ENCODE peak calls at places on chromosomes 1 and 21, in five cellular contexts. Z is CD8-positive, alpha-beta T cell; G is heart right ventricle; F is fibroblast of mammary gland; V is body of pancreas. L is an unnamed sample.

GRCh38 chr1:31460027-31460426 is 47.0 kb downstream of the SERINC2 start:
- DNase-seq in F (peak), G (no peak), Z (no peak), V (no peak), L (no peak)

GRCh38 chr1:193662030-193662429 is 475.6 kb upstream of the B3GALT2 start:
- DNase-seq in F (no peak), G (no peak), V (no peak), Z (no peak), L (no peak)

GRCh38 chr1:99397029-99397428 is 132.7 kb downstream of the PLPPR4 start:
- DNase-seq in G (no peak), F (no peak), Z (no peak), V (no peak), L (no peak)

GRCh38 chr1:158203693-158204457 is 23.2 kb downstream of the CD1D start:
- DNase-seq in Z (no peak), V (peak), F (peak), G (peak), L (no peak)

GRCh38 chr1:203426349-203426748 is 49.3 kb upstream of the PRELP start:
- DNase-seq in G (no peak), F (no peak), Z (no peak), V (no peak), L (no peak)

GRCh38 chr21:33522950-33523349 is 19.0 kb downstream of the GART start:
- DNase-seq in V (no peak), F (no peak), Z (no peak), G (no peak), L (no peak)

GRCh38 chr1:9875636-9876000 is 34.5 kb downstream of the CTNNBIP1 start:
- DNase-seq in G (no peak), V (no peak), F (no peak), Z (no peak), L (no peak)

GRCh38 chr1:18575620-18576019 is 55.0 kb upstream of the PAX7 start:
- DNase-seq in V (peak), Z (peak), F (no peak), G (peak), L (no peak)

GRCh38 chr1:236495359-236496120 is 28.2 kb upstream of the LGALS8 start:
- DNase-seq in F (no peak), V (no peak), Z (no peak), G (no peak), L (no peak)

GRCh38 chr1:61446531-61446991 is 278.4 kb downstream of the TM2D1 start:
- DNase-seq in V (no peak), F (peak), G (no peak), Z (no peak), L (no peak)

GRCh38 chr1:155540000-155540874 is 22.4 kb downstream of the ASH1L start:
- DNase-seq in Z (no peak), G (no peak), F (no peak), V (no peak), L (no peak)

GRCh38 chr1:172478485-172478884 is 34.6 kb upstream of the PIGC start:
- DNase-seq in G (no peak), Z (no peak), V (no peak), F (no peak), L (no peak)

GRCh38 chr1:10540277-10541005 is 65.7 kb downstream of the PEX14 start:
- DNase-seq in F (no peak), G (peak), Z (no peak), V (no peak), L (no peak)

GRCh38 chr1:169712309-169712631 is 850 bp upstream of the SELL start:
- DNase-seq in G (no peak), V (no peak), Z (no peak), F (no peak), L (no peak)
- H3K4me3 ChIP-seq in G (no peak), V (no peak), Z (no peak), F (no peak), L (no peak)

DNA sequence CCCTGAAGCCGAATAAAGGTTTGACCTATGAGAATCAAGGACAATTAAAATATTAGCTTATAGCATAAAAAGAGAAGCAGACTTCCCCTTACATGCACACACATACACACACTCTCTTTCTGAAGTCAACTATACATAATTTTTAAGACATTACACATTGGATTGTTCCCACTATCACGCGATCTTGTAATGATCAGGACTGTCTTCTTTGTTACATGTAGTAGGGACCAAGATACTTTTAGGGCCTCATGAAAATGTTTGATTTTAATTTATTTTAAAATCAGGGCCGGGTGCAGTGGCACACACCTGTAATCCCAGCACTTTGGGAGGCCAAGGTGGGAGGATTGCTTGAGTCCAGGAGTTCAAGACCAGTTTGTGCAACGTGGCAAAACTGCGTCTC is 16.4 kb upstream of the IRF2BP2 start:
- DNase-seq in Z (no peak), V (no peak), F (no peak), G (no peak), L (no peak)
- TF ChIP-seq CTCF in Z (no peak), V (no peak), F (no peak), G (no peak), L (no peak)

GRCh38 chr1:36093226-36093625 is 4.5 kb downstream of the ADPRS start:
- DNase-seq in V (no peak), F (no peak), G (no peak), Z (no peak), L (no peak)
- H3K4me3 ChIP-seq in V (no peak), F (no peak), G (no peak), Z (no peak), L (no peak)

DNA sequence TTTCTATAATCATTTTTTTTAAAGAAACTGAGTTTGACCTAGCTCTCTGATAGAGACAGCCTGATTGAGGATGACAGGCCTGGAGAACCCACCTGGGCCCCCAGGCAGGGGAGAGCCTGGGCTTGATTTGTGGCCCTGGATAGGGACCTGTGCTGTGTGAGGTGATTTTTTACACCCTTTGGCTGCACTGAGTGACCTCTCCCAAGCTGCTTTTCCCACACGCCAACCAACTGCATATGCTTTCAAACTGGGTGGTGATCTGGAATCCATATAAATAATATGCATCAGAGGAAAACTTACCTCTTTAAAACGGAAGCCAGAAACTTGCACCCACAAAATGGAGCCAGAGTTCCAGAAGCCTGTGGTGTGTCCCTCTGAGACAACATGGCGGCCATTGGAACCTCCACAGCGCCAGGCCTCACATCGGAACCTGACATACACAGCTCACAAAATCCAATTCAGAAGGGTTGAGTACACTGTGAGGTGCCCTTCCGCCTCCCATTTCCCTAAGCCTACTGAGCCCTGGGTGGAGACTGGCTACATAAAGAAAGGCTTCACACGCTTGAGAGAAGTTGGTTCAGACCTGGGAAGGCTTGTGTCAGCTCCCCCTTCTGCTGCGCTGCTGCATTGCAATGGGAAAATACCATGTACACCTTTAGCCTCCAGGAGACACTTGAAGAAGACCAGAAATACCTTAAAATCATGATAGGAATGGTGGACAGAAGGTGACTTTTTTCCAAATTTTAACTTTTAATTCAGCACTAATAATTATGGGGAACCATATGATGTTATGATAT is 160.7 kb downstream of the HHIPL2 start:
- DNase-seq in F (no peak), V (no peak), G (no peak), Z (no peak), L (no peak)
- TF ChIP-seq CTCF in F (peak), V (no peak), G (no peak), Z (no peak), L (peak)

GRCh38 chr1:87129038-87129437 is 199.6 kb upstream of the LMO4 start:
- DNase-seq in V (no peak), Z (no peak), F (no peak), G (no peak), L (no peak)

GRCh38 chr1:87131809-87132663 is 196.6 kb upstream of the LMO4 start:
- DNase-seq in G (peak), V (peak), Z (peak), F (peak), L (no peak)

GRCh38 chr1:87127581-87127980 is 201.1 kb upstream of the LMO4 start:
- DNase-seq in G (no peak), Z (no peak), F (no peak), V (no peak), L (no peak)

GRCh38 chr1:87130437-87130836 is 198.2 kb upstream of the LMO4 start:
- DNase-seq in G (no peak), V (no peak), Z (no peak), F (no peak), L (no peak)

DNA sequence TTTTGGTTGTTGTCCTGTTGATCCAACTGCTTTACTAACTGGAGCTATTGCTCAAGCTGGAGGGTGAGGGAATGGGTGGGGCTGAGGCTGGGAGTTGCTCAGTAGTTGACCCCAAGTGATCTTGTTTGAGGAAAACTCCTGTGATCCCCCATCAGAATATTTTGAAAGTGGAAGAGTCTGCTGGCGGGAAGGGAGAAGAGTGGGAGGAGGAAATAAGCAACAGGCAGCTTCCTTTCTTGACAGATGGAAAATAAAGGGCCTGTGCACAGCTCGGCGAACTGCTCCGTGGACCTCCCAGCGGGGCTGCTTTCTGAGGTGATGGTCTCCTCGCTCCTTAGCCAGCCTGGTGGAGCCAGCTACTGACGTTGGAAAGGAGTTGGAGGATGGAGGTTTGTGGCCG is 199.1 kb upstream of the LMO4 start:
- DNase-seq in F (peak), V (peak), Z (no peak), G (peak), L (no peak)
- H3K4me3 ChIP-seq in F (peak), V (no peak), Z (no peak), G (peak), L (no peak)